ENCODE peak calls at places on chromosome 13, in seven cellular contexts. O, D, B, M, U, E and W are unnamed samples.

GRCh38 chr13:41767801-41768200 is 193.1 kb downstream of the VWA8 start:
- DNase-seq in M (no peak), E (peak), U (no peak), O (no peak), B (no peak), D (no peak), W (no peak)

GRCh38 chr13:33322474-33322827 is 36.9 kb upstream of the STARD13 start:
- DNase-seq in B (no peak), O (no peak), M (no peak), E (peak), U (no peak), D (no peak), W (no peak)

GRCh38 chr13:36919206-36919832 is 719 bp downstream of the SMAD9 start:
- DNase-seq in B (no peak), E (peak), M (no peak), O (peak), D (no peak), U (no peak), W (no peak)

GRCh38 chr13:52053460-52053859 is 29.0 kb downstream of the UTP14C start:
- DNase-seq in M (no peak), E (peak), O (no peak), B (no peak), U (no peak), D (no peak), W (no peak)

GRCh38 chr13:40175639-40176038 is 490.8 kb downstream of the FOXO1 start:
- DNase-seq in E (peak), O (no peak), D (no peak), U (no peak), B (no peak), M (no peak), W (no peak)

GRCh38 chr13:41971848-41972247 is 10.9 kb upstream of the VWA8 start:
- DNase-seq in O (no peak), E (no peak), B (no peak), D (no peak), M (no peak), U (no peak), W (no peak)

GRCh38 chr13:71677114-71677513 is 189.9 kb downstream of the DACH1 start:
- DNase-seq in M (no peak), B (no peak), U (no peak), D (no peak), E (no peak), O (no peak), W (no peak)

GRCh38 chr13:49308977-49309408 is 61.3 kb downstream of the CDADC1 start:
- DNase-seq in O (no peak), B (no peak), M (no peak), D (no peak), U (no peak), E (no peak), W (no peak)

GRCh38 chr13:112887151-112887550 is 81.9 kb upstream of the MCF2L start:
- DNase-seq in M (no peak), E (no peak), U (no peak), D (no peak), B (no peak), O (no peak), W (no peak)

GRCh38 chr13:111289251-111289650 is 31.2 kb upstream of the TEX29 start:
- DNase-seq in M (no peak), B (no peak), U (no peak), D (no peak), E (no peak), O (no peak), W (no peak)

GRCh38 chr13:33090755-33091454 is 74.7 kb downstream of the KL start:
- DNase-seq in D (no peak), B (no peak), E (no peak), U (no peak), M (no peak), O (no peak), W (no peak)

GRCh38 chr13:84645196-84646071 is 763.2 kb upstream of the SLITRK1 start:
- DNase-seq in U (no peak), D (no peak), B (no peak), E (peak), M (no peak), O (no peak), W (no peak)

GRCh38 chr13:31361673-31362072 is 161.9 kb downstream of the B3GLCT start:
- DNase-seq in M (no peak), O (no peak), U (no peak), E (no peak), B (no peak), D (no peak), W (no peak)

GRCh38 chr13:30607908-30608307 is 9.8 kb upstream of the USPL1 start:
- DNase-seq in U (no peak), M (peak), D (no peak), B (no peak), O (peak), E (no peak), W (peak)

GRCh38 chr13:31162151-31163008 is 676 bp upstream of the HSPH1 start:
- DNase-seq in D (peak), B (peak), M (peak), E (peak), U (peak), O (peak), W (peak)

GRCh38 chr13:32984857-32985626 is 31.2 kb upstream of the KL start:
- DNase-seq in U (no peak), M (no peak), O (no peak), E (no peak), D (no peak), B (no peak), W (no peak)

GRCh38 chr13:26074706-26075105 is 22.9 kb upstream of the SHISA2 start:
- DNase-seq in U (no peak), O (no peak), B (no peak), D (no peak), E (peak), M (no peak), W (no peak)

GRCh38 chr13:91347996-91348905 is 764 bp downstream of the MIR17HG start:
- DNase-seq in O (no peak), E (peak), D (no peak), B (no peak), M (peak), U (no peak), W (peak)

GRCh38 chr13:33761744-33762143 is 56.2 kb upstream of the RFC3 start:
- DNase-seq in U (no peak), D (no peak), B (no peak), E (peak), O (no peak), M (no peak), W (no peak)

GRCh38 chr13:47256618-47257017 is 359.8 kb upstream of the HTR2A start:
- DNase-seq in E (peak), O (no peak), M (no peak), D (no peak), B (no peak), U (no peak), W (no peak)

GRCh38 chr13:85314686-85315085 is 484.5 kb downstream of the SLITRK6 start:
- DNase-seq in B (no peak), M (no peak), E (no peak), U (peak), D (no peak), O (no peak), W (no peak)

GRCh38 chr13:73657821-73658540 is 476.2 kb downstream of the KLF12 start:
- DNase-seq in U (peak), D (peak), O (peak), M (no peak), B (no peak), E (peak), W (no peak)

GRCh38 chr13:35888327-35888940 is 242.7 kb downstream of the DCLK1 start:
- DNase-seq in E (no peak), M (no peak), B (no peak), O (peak), U (no peak), D (no peak), W (no peak)

GRCh38 chr13:31982124-31982523 is 49.5 kb upstream of the FRY start:
- DNase-seq in U (no peak), D (no peak), O (no peak), E (no peak), B (no peak), M (no peak), W (no peak)

GRCh38 chr13:99086149-99086868 is 108.4 kb upstream of the DOCK9 start:
- DNase-seq in U (peak), B (no peak), M (peak), O (no peak), D (no peak), E (peak), W (peak)

GRCh38 chr13:32911506-32911905 is 104.7 kb upstream of the KL start:
- DNase-seq in M (no peak), U (no peak), D (no peak), O (no peak), B (no peak), E (peak), W (no peak)

GRCh38 chr13:25310891-25311290 is 9.5 kb downstream of the NUP58 start:
- DNase-seq in U (no peak), B (no peak), D (no peak), O (no peak), E (no peak), M (no peak), W (no peak)

GRCh38 chr13:113390874-113391497 is 27.1 kb upstream of the GRTP1 start:
- DNase-seq in D (no peak), U (no peak), M (no peak), E (no peak), O (no peak), B (no peak), W (no peak)

GRCh38 chr13:77372275-77372674 is 45.4 kb upstream of the MYCBP2 start:
- DNase-seq in B (no peak), O (no peak), E (peak), M (no peak), U (no peak), D (no peak), W (no peak)

GRCh38 chr13:50527612-50528509 is 315.6 kb downstream of the DLEU7 start:
- DNase-seq in U (no peak), E (peak), D (no peak), B (no peak), O (no peak), M (no peak), W (peak)